ENCODE peak calls at places on chromosomes 12 and 14, in ten cellular contexts. R is HT-29, E is Caco-2, S is T-helper 9 cell, H is A172, K is fibroblast of the conjunctiva, G is GM23338, N is NCI-H2081, U is NCI-H1417, V is GM10248. Q is an unnamed sample.
A peak's percentile ranks its signal among the peaks of the same experiment; 100 is the strongest.

GRCh38 chr14:20580242-20580641 is 7.6 kb downstream of the RNASE11 start:
- DNase-seq in R (no peak), E (no peak), S (no peak), H (no peak), K (no peak), G (no peak), N (no peak), U (no peak), V (no peak), Q (no peak)

GRCh38 chr12:53595212-53595611 is 31.0 kb downstream of the ATF7 start:
- DNase-seq in R (no peak), E (no peak), S (no peak), H (no peak), K (no peak), G (no peak), N (no peak), U (no peak), V (no peak), Q (peak; percentile 74)

GRCh38 chr14:105484069-105484996 is 2.4 kb upstream of the CRIP1 start:
- DNase-seq in R (no peak), E (no peak), S (no peak), H (no peak), K (no peak), G (no peak), N (no peak), U (no peak), V (no peak), Q (no peak)

GRCh38 chr12:51341259-51342007 is 5.0 kb downstream of the CELA1 start:
- DNase-seq in R (peak; percentile 90), E (peak; percentile 84), S (peak; percentile 50), H (peak; percentile 62), K (peak; percentile 59), G (peak; percentile 92), N (peak; percentile 55), U (peak; percentile 82), V (peak; percentile 73), Q (peak; percentile 32)

GRCh38 chr12:24950231-24950834 is 1.4 kb upstream of the BCAT1 start:
- DNase-seq in R (no peak), E (no peak), S (no peak), H (no peak), K (no peak), G (no peak), N (peak; percentile 20), U (no peak), V (peak; percentile 53), Q (no peak)

GRCh38 chr14:33782923-33783322 is 168.0 kb downstream of the EGLN3 start:
- DNase-seq in R (no peak), E (no peak), S (no peak), H (no peak), K (no peak), G (no peak), N (peak; percentile 27), U (peak; percentile 35), V (no peak), Q (no peak)

GRCh38 chr12:106978035-106978800 is 8.7 kb downstream of the MTERF2 start:
- DNase-seq in R (peak; percentile 30), E (no peak), S (no peak), H (peak; percentile 50), K (no peak), G (no peak), N (peak; percentile 70), U (no peak), V (no peak), Q (peak; percentile 42)

GRCh38 chr14:75442642-75443041 is 14.8 kb downstream of the JDP2 start:
- DNase-seq in R (no peak), E (no peak), S (no peak), H (no peak), K (no peak), G (no peak), N (no peak), U (no peak), V (no peak), Q (no peak)

GRCh38 chr14:103801459-103801858 is 45.9 kb downstream of the PPP1R13B start:
- DNase-seq in R (no peak), E (no peak), S (no peak), H (peak; percentile 44), K (peak; percentile 14), G (peak; percentile 29), N (no peak), U (peak; percentile 41), V (no peak), Q (no peak)

GRCh38 chr12:111285191-111285590 is 83.7 kb downstream of the PHETA1 start:
- DNase-seq in R (no peak), E (no peak), S (no peak), H (no peak), K (no peak), G (peak; percentile 73), N (no peak), U (no peak), V (no peak), Q (no peak)

GRCh38 chr12:54159140-54159539 is 29.6 kb downstream of the SMUG1 start:
- DNase-seq in R (peak; percentile 78), E (peak; percentile 81), S (no peak), H (no peak), K (no peak), G (peak; percentile 94), N (peak; percentile 11), U (peak; percentile 91), V (peak; percentile 75), Q (no peak)

GRCh38 chr14:99718811-99719192 is 34.7 kb downstream of the CYP46A1 start:
- DNase-seq in R (no peak), E (no peak), S (no peak), H (no peak), K (no peak), G (no peak), N (no peak), U (no peak), V (peak; percentile 24), Q (no peak)

GRCh38 chr12:49037111-49037946 is 18.8 kb upstream of the PRKAG1 start:
- DNase-seq in R (no peak), E (no peak), S (no peak), H (no peak), K (no peak), G (no peak), N (no peak), U (no peak), V (no peak), Q (no peak)

GRCh38 chr12:27865421-27865820 is 85.4 kb upstream of the MANSC4 start:
- DNase-seq in R (no peak), E (no peak), S (no peak), H (no peak), K (peak; percentile 35), G (no peak), N (no peak), U (no peak), V (no peak), Q (no peak)

GRCh38 chr12:10998204-10998603 is at the start of gene TAS2R20:
- DNase-seq in R (no peak), E (no peak), S (no peak), H (no peak), K (no peak), G (no peak), N (no peak), U (no peak), V (no peak), Q (no peak)

GRCh38 chr12:67943295-67943892 is 45.9 kb upstream of the IFNG-AS1 start:
- DNase-seq in R (peak; percentile 95), E (peak; percentile 58), S (peak; percentile 51), H (peak; percentile 69), K (peak; percentile 57), G (peak; percentile 80), N (peak; percentile 85), U (peak; percentile 91), V (peak; percentile 41), Q (peak; percentile 38)

GRCh38 chr12:23704992-23705943 is 244.2 kb downstream of the SOX5 start:
- DNase-seq in R (no peak), E (no peak), S (no peak), H (no peak), K (no peak), G (peak; percentile 81), N (no peak), U (no peak), V (no peak), Q (no peak)

GRCh38 chr12:114529956-114530355 is 124.0 kb upstream of the TBX5 start:
- DNase-seq in R (no peak), E (no peak), S (no peak), H (no peak), K (no peak), G (no peak), N (no peak), U (no peak), V (no peak), Q (no peak)

GRCh38 chr12:78085562-78086182 is 255.0 kb downstream of the NAV3 start:
- DNase-seq in R (no peak), E (no peak), S (no peak), H (no peak), K (no peak), G (no peak), N (no peak), U (no peak), V (no peak), Q (no peak)

GRCh38 chr14:37179896-37180502 is 7.6 kb upstream of the SLC25A21 start:
- DNase-seq in R (no peak), E (no peak), S (no peak), H (no peak), K (no peak), G (no peak), N (no peak), U (no peak), V (no peak), Q (no peak)

GRCh38 chr14:50523271-50524041 is 8.9 kb downstream of the MAP4K5 start:
- DNase-seq in R (no peak), E (no peak), S (no peak), H (no peak), K (no peak), G (no peak), N (no peak), U (no peak), V (no peak), Q (no peak)

GRCh38 chr14:51880810-51881580 is 20.6 kb downstream of the GNG2 start:
- DNase-seq in R (no peak), E (no peak), S (no peak), H (no peak), K (no peak), G (no peak), N (no peak), U (no peak), V (peak; percentile 33), Q (no peak)

GRCh38 chr12:89859513-89860220 is 151.0 kb upstream of the ATP2B1 start:
- DNase-seq in R (no peak), E (no peak), S (no peak), H (no peak), K (no peak), G (no peak), N (no peak), U (no peak), V (no peak), Q (no peak)

GRCh38 chr12:117042171-117042809 is 56.9 kb downstream of the TESC start:
- DNase-seq in R (no peak), E (peak; percentile 84), S (no peak), H (peak; percentile 61), K (no peak), G (no peak), N (no peak), U (no peak), V (no peak), Q (no peak)

GRCh38 chr12:52232916-52233461 is at the start of gene KRT7:
- DNase-seq in R (no peak), E (no peak), S (no peak), H (no peak), K (no peak), G (peak; percentile 58), N (peak; percentile 46), U (no peak), V (no peak), Q (no peak)

GRCh38 chr14:92922883-92923743 is at the start of gene CHGA:
- DNase-seq in R (no peak), E (peak; percentile 73), S (peak; percentile 33), H (no peak), K (no peak), G (peak; percentile 89), N (peak; percentile 82), U (peak; percentile 83), V (peak; percentile 81), Q (no peak)

GRCh38 chr12:67446716-67447115 is 177.6 kb downstream of the CAND1 start:
- DNase-seq in R (no peak), E (no peak), S (no peak), H (no peak), K (no peak), G (no peak), N (no peak), U (no peak), V (no peak), Q (no peak)

GRCh38 chr12:119749666-119750065 is 81.7 kb downstream of the PRKAB1 start:
- DNase-seq in R (no peak), E (no peak), S (no peak), H (no peak), K (no peak), G (no peak), N (no peak), U (no peak), V (no peak), Q (no peak)